ENCODE peak calls at places on chromosomes 1 and 21, in eight cellular contexts. S, H, E, J, N, K, U and Y are unnamed samples.

GRCh38 chr1:50976111-50976889 is 6.3 kb downstream of the CDKN2C start:
- DNase-seq in S (no peak), H (no peak), E (no peak), J (no peak), N (no peak), K (no peak), U (no peak), Y (no peak)

GRCh38 chr1:117613249-117613968 is 7.6 kb downstream of the TENT5C start:
- DNase-seq in S (no peak), H (no peak), E (no peak), J (no peak), N (no peak), K (no peak), U (no peak), Y (no peak)

GRCh38 chr1:111553199-111553598 is 49.8 kb upstream of the ADORA3 start:
- DNase-seq in S (peak), H (no peak), E (no peak), J (no peak), N (no peak), K (no peak), U (no peak), Y (no peak)

GRCh38 chr1:167755568-167756145 is 33.9 kb downstream of the MPZL1 start:
- DNase-seq in S (no peak), H (no peak), E (no peak), J (no peak), N (no peak), K (no peak), U (no peak), Y (no peak)

GRCh38 chr1:216081445-216081844 is 341.8 kb downstream of the USH2A start:
- DNase-seq in S (no peak), H (no peak), E (no peak), J (no peak), N (no peak), K (no peak), U (no peak), Y (no peak)

GRCh38 chr1:181038399-181038873 is 4.7 kb downstream of the MR1 start:
- DNase-seq in S (peak), H (no peak), E (peak), J (peak), N (peak), K (no peak), U (peak), Y (peak)

GRCh38 chr1:31785947-31786290 is 21.8 kb upstream of the ADGRB2 start:
- DNase-seq in S (no peak), H (no peak), E (peak), J (no peak), N (no peak), K (no peak), U (no peak), Y (no peak)

GRCh38 chr1:95742591-95743089 is 508.6 kb downstream of the RWDD3 start:
- DNase-seq in S (peak), H (no peak), E (no peak), J (no peak), N (no peak), K (no peak), U (no peak), Y (no peak)

GRCh38 chr1:86419277-86419903 is 4.6 kb upstream of the CLCA2 start:
- DNase-seq in S (peak), H (no peak), E (no peak), J (no peak), N (peak), K (no peak), U (no peak), Y (no peak)

GRCh38 chr1:183278736-183279591 is 92.9 kb downstream of the LAMC2 start:
- DNase-seq in S (peak), H (no peak), E (no peak), J (no peak), N (no peak), K (no peak), U (peak), Y (no peak)

GRCh38 chr1:226664413-226665101 is 74.5 kb downstream of the ITPKB start:
- DNase-seq in S (peak), H (no peak), E (peak), J (peak), N (no peak), K (peak), U (peak), Y (no peak)

GRCh38 chr21:15415541-15416261 is 314.1 kb upstream of the USP25 start:
- DNase-seq in S (peak), H (no peak), E (no peak), J (peak), N (no peak), K (no peak), U (no peak), Y (no peak)

GRCh38 chr1:109975718-109976117 is 8.8 kb upstream of the AHCYL1 start:
- DNase-seq in S (peak), H (no peak), E (no peak), J (no peak), N (no peak), K (no peak), U (no peak), Y (no peak)

GRCh38 chr1:183043872-183044859 is 20.9 kb downstream of the LAMC1 start:
- DNase-seq in S (no peak), H (no peak), E (no peak), J (no peak), N (no peak), K (no peak), U (no peak), Y (no peak)

GRCh38 chr1:31704261-31705079 is 653 bp upstream of the COL16A1 start:
- DNase-seq in S (peak), H (no peak), E (no peak), J (no peak), N (no peak), K (peak), U (peak), Y (no peak)

GRCh38 chr1:20574686-20575543 is 14.0 kb upstream of the CDA start:
- DNase-seq in S (peak), H (peak), E (peak), J (peak), N (peak), K (peak), U (peak), Y (peak)

GRCh38 chr1:187871177-187871576 is 1042.4 kb downstream of the PLA2G4A start:
- DNase-seq in S (no peak), H (no peak), E (no peak), J (no peak), N (no peak), K (no peak), U (no peak), Y (no peak)

GRCh38 chr1:231363624-231364023 is 25.5 kb downstream of the SPRTN start:
- DNase-seq in S (no peak), H (no peak), E (no peak), J (no peak), N (no peak), K (no peak), U (no peak), Y (no peak)

GRCh38 chr1:231372501-231372900 is 34.4 kb downstream of the SPRTN start:
- DNase-seq in S (no peak), H (no peak), E (no peak), J (no peak), N (no peak), K (no peak), U (no peak), Y (no peak)

GRCh38 chr1:231374394-231374793 is 36.3 kb downstream of the SPRTN start:
- DNase-seq in S (no peak), H (no peak), E (no peak), J (no peak), N (no peak), K (no peak), U (no peak), Y (no peak)

GRCh38 chr1:231369282-231369681 is 31.2 kb downstream of the SPRTN start:
- DNase-seq in S (no peak), H (no peak), E (no peak), J (no peak), N (no peak), K (no peak), U (no peak), Y (no peak)
- TF ChIP-seq CTCF in S (no peak), H (no peak), E (no peak), J (no peak), N (no peak), K (no peak), U (no peak), Y (no peak)

DNA sequence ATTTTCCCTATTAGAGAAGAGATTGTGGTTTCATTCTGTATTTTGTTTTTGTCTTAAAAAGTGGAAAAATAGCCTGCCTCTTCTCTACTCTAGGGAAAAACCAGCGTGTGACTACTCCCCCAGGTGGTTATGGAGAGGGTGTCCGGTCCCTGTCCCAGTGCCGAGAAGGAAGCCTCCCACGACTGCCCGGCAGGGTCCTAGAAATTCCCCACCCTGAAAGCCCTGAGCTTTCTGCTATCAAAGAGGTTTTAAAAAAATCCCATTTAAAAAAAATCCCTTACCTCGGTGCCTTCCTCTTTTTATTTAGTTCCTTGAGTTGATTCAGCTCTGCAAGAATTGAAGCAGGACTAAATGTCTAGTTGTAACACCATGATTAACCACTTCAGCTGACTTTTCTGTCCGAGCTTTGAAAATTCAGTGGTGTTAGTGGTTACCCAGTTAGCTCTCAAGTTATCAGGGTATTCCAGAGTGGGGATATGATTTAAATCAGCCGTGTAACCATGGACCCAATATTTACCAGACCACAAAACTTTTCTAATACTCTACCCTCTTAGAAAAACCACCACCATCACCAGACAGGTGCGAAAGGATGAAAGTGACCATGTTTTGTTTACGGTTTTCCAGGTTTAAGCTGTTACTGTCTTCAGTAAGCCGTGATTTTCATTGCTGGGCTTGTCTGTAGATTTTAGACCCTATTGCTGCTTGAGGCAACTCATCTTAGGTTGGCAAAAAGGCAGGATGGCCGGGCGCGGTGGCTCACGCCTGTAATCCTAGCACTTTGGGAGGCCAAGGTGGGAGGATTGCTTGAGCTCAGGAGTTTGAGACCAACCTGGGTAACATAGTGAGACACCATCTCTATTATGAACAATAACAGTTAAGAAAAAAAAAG is 34.9 kb upstream of the TDRD10 start:
- DNase-seq in S (peak), H (no peak), E (no peak), J (no peak), N (no peak), K (no peak), U (no peak), Y (no peak)
- TF ChIP-seq CTCF in S (peak), H (no peak), E (no peak), J (peak), N (no peak), K (peak), U (no peak), Y (no peak)

DNA sequence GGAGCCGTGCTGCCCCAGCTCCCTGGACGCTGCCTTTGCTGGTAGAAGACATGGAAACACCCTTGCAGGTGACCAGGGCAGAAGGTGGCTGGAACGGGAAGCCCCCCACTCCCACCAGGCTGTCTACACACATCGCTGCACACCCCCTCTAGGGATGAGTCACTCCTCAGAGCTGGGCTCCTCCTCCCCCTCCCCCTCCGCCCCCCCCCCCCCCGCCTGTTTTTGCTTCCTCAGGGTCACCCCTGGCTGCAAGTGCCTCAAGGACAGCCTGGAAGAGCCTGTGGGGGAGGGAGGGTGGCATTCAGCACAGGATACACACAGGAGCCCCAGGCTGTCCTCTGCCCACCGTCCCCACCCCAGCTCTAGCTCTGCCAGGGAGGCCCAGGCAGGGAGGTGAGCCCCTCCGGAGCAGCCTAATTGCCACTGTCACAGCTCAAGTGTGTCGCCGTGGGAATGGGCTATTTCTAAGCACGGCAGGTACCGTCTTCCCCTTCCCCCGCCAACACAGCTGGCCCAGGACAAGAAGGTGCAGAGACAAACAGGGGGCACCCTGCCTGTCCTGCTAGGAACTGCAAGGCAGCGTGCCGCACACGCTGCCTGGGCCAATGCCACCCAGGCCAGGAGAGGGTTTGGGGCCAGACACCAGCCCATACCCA is 2.5 kb downstream of the FNDC10 start:
- DNase-seq in S (no peak), H (no peak), E (no peak), J (peak), N (no peak), K (no peak), U (no peak), Y (no peak)
- TF ChIP-seq CTCF in S (peak), H (peak), E (peak), J (peak), N (no peak), K (no peak), U (no peak), Y (no peak)

GRCh38 chr1:88936223-88936523 is 44.8 kb upstream of the GTF2B start:
- DNase-seq in S (no peak), H (no peak), E (no peak), J (no peak), N (no peak), K (no peak), U (no peak), Y (no peak)

GRCh38 chr1:88936760-88937342 is 45.5 kb upstream of the GTF2B start:
- DNase-seq in S (no peak), H (no peak), E (no peak), J (no peak), N (no peak), K (no peak), U (no peak), Y (no peak)

DNA sequence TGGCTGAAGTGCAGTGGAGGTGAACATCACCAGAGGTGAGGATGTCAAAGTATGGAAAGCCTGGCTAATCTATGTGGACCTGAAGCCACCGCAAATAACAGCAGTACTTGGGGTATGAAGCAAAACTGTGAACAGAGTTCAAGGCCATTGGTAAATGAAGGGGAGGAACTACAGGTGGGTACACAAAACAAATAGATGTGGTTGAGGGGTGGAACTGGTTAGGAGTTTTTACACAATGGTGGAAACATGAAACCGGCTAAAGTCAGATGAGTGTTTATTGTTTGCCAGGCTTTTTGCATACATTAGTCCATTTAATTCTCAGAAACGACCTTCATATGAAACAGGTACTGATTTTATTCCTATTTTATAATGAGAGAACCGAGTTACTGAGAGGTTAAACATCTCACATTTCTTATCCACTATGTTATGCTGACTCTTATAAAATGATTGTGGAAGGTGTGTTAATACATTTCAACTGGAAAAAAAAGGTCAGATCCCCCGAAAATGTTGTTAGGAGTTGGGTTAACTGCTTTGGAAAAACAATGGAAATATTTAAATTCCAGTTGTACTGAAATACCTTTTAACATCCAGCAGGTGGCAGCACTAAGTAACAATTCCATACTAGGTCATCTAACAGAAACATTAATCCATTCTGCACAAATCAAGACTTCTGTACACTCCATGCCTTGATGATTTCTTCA is 44.3 kb upstream of the GTF2B start:
- DNase-seq in S (peak), H (no peak), E (no peak), J (no peak), N (no peak), K (no peak), U (no peak), Y (no peak)
- TF ChIP-seq CTCF in S (peak), H (peak), E (peak), J (peak), N (peak), K (peak), U (peak), Y (peak)

DNA sequence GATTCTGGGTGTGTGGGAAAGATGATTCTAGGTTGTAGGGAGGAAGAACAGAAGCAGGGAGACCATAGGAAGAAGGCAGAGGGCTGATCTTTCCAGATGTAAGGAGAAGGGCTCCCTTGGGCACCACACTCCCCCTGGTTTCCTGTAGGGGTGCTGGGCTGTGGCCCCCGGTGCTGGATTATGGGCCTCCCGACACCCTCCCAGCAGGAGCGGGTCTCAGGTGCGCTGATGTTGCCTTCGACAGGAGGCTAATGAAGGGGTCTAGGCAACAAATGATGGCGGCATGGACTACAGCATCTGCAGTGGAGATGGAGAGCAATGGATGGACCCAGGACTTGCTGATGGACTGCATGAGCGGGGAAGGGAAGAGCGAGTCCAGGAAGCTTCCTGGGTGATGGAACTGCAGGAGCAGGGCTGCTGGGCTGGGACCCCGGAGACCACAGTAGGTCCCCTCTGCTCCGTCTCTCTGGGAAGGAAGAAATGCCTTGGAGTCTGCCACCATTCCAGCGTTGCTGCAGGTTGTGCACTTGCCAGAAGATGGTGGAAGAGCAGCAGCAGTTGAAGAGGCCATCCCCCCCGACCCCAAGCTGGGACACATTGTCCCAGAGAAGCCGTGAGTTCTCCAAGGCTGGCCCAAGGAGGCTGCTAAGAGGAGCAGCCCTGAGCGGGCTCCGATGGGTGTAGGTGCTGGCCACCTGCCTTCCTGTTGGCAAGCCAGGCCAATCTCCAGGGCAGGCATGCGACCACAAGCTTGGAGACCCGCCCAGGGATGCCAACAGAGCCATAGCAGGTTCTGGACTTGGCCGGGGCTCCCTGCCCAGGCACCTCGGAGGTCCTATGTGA is 95.4 kb upstream of the VAMP3 start:
- DNase-seq in S (no peak), H (no peak), E (peak), J (no peak), N (no peak), K (no peak), U (no peak), Y (no peak)
- TF ChIP-seq CTCF in S (no peak), H (no peak), E (no peak), J (no peak), N (no peak), K (no peak), U (no peak), Y (no peak)